ENCODE peak calls at places on chromosomes 2 and 18, in eight cellular contexts. G is K562, Q is HCT116, B is heart left ventricle, U is ovary, J is transverse colon, H is GM12878, D is IMR-90. R is an unnamed sample.
A peak's percentile ranks its signal among the peaks of the same experiment; 100 is the strongest.

GRCh38 chr2:210421916-210422315 is 54.6 kb downstream of the LANCL1 start:
- DNase-seq in U (no peak), J (no peak), B (no peak), Q (no peak), H (no peak), D (peak; percentile 16), G (no peak), R (no peak)

GRCh38 chr18:56003009-56003408 is 415.0 kb upstream of the TCF4 start:
- DNase-seq in Q (no peak), D (no peak), J (no peak), B (no peak), H (no peak), G (no peak), U (no peak), R (no peak)

GRCh38 chr18:23162473-23162872 is 27.2 kb downstream of the CABLES1 start:
- DNase-seq in H (no peak), B (no peak), D (no peak), J (no peak), Q (no peak), G (no peak), U (no peak), R (no peak)

GRCh38 chr2:190948671-190949070 is 65.3 kb downstream of the STAT1 start:
- DNase-seq in B (no peak), J (no peak), D (peak; percentile 49), U (no peak), Q (peak; percentile 56), G (no peak), H (no peak), R (no peak)

GRCh38 chr2:157777425-157777824 is 98.7 kb downstream of the ACVR1 start:
- DNase-seq in D (peak; percentile 69), U (peak; percentile 71), G (peak; percentile 70), J (peak; percentile 41), H (no peak), B (peak; percentile 32), Q (peak; percentile 28), R (no peak)

GRCh38 chr2:190843874-190844699 is 36.5 kb upstream of the GLS start:
- DNase-seq in J (no peak), Q (peak; percentile 85), H (peak; percentile 16), D (peak; percentile 69), U (no peak), G (no peak), B (no peak), R (no peak)

GRCh38 chr2:80259292-80259691 is 45.3 kb downstream of the LRRTM1 start:
- DNase-seq in H (no peak), B (no peak), D (no peak), U (no peak), Q (no peak), G (no peak), J (no peak), R (no peak)

GRCh38 chr2:10097352-10098148 is 17.3 kb upstream of the CYS1 start:
- DNase-seq in Q (no peak), J (peak; percentile 75), D (peak; percentile 43), G (peak; percentile 85), U (peak; percentile 66), H (no peak), B (peak; percentile 61), R (no peak)

GRCh38 chr2:151560289-151560688 is 150.6 kb downstream of the RIF1 start:
- DNase-seq in G (no peak), J (no peak), B (peak; percentile 43), D (peak; percentile 33), Q (no peak), H (no peak), U (no peak), R (peak; percentile 88)

GRCh38 chr18:57801379-57802165 is 1.5 kb downstream of the ATP8B1 start:
- DNase-seq in H (no peak), B (peak; percentile 27), J (no peak), U (no peak), Q (no peak), G (no peak), D (no peak), R (no peak)

GRCh38 chr18:61992285-61992684 is 99.5 kb upstream of the RNF152 start:
- DNase-seq in D (peak; percentile 82), Q (peak; percentile 35), G (no peak), B (no peak), H (no peak), J (no peak), U (no peak), R (no peak)

GRCh38 chr2:134178109-134178877 is 75.6 kb upstream of the MGAT5 start:
- DNase-seq in J (no peak), H (no peak), U (no peak), D (peak; percentile 11), Q (no peak), G (no peak), B (no peak), R (no peak)

GRCh38 chr2:134185639-134186038 is 68.2 kb upstream of the MGAT5 start:
- DNase-seq in B (no peak), J (no peak), H (no peak), G (no peak), U (no peak), D (no peak), Q (no peak), R (no peak)

GRCh38 chr2:134189009-134189717 is 64.7 kb upstream of the MGAT5 start:
- DNase-seq in D (peak; percentile 72), B (no peak), G (no peak), U (no peak), H (no peak), J (peak; percentile 32), Q (peak; percentile 13), R (no peak)

GRCh38 chr2:134181219-134181618 is 72.7 kb upstream of the MGAT5 start:
- DNase-seq in J (peak; percentile 44), U (no peak), G (no peak), H (peak; percentile 49), D (no peak), B (no peak), Q (no peak), R (no peak)

DNA sequence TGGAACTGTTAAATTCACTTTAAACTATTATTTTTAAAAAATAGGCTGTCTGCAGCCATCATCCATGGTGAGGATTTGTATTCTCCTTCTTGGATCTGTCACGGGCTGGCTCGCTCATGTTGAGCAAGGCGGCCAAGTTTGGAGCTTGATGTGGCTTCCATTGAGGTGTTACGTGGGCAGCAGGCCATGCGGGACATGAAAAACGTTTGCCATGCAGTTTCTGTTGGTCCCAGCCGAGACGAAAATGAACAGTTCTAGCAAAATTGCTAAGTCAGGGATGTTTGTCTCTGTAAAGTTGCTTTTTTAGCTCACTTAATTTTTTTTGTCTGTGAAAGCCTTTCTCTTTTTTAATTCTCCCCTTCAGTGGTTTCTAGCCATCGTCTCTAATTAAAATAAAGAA is 70.2 kb upstream of the MGAT5 start:
- DNase-seq in H (no peak), J (no peak), Q (no peak), D (no peak), G (no peak), B (no peak), U (no peak), R (no peak)
- H3K4me1 ChIP-seq in H (peaks cover 15% of the 10 kb centered on the region), J (no peaks in the 10 kb centered on the region), Q (no peaks in the 10 kb centered on the region), D (no peaks in the 10 kb centered on the region), G (no peaks in the 10 kb centered on the region), B (peaks cover 17% of the 10 kb centered on the region), U (peaks cover 2% of the 10 kb centered on the region), R (peaks cover 7% of the 10 kb centered on the region)

DNA sequence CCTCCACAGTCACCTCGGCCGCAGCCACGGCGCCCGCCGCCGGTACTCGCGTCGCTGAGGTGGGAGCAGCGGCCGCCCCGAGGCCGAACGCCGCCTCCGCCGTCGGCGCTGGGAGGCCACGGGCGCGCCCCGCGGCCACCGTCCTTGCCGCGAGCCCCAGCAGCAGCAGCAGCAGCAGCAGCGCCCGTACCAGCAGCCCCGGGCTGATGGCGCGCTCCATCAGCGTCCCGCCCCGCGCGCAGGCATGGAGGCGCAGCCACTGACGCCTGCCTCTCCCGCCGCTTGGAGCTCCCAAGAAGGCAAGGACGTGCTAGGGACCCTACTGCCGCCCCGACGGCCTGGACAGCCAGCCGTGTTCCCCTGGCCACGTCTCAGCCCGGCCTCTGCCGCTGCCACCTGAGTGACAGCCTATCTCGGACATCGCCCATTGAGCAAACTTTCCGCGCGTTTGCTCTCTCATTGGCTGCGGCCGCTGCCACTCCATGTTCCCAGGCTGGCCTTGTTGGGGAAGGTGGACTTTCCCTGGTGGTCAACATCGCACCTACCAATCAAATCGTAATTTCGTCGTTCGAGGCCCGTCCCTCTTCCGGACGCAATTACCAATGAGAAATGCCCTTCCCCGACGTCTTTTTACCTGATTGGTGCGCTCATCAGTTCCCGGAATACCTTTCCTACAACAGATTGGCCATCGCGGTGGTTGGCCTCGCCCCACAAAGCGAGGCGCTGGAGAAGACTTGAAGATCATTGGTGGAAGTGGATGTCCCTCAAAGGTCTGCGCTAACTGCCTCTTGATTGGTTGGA is at the start of gene EIF2AK3:
- DNase-seq in G (peak; percentile 99), Q (peak; percentile 100), H (peak; percentile 100), D (peak; percentile 100), U (peak; percentile 99), J (peak; percentile 98), B (peak; percentile 100), R (peak; percentile 100)
- TF ChIP-seq POLR2A in G (peak; percentile 73), Q (no peak), H (peak; percentile 93), D (peak; percentile 88), U (peak; percentile 86), J (peak; percentile 98), B (peak; percentile 98), R (peak; percentile 99)

DNA sequence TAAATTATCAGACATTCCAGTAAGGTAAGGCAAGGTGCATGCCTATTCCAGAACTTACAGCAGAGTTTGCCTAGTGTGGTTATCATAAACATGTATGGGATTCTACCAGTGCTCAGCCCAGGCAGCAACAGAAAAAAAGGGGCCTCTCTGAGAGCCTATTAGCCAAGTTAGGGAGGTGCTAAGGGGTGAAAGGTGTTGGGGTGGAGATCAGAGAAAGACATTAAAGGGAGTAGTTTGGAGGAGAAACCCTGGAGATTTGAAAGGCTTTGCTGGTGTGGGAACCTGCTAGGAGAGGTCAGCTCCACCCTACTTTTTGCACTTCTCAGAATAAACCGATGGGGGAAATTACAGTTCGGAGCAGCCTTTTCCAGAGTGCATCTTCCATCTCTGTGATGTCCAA is 2.9 kb downstream of the ARPC2 start:
- DNase-seq in Q (no peak), G (no peak), J (no peak), H (no peak), U (no peak), B (no peak), D (no peak), R (no peak)
- H3K4me3 ChIP-seq in Q (no peak overlapping the region), G (no peak overlapping the region), J (no peak overlapping the region), H (peak overlapping the region; percentile 93), U (no peak overlapping the region), B (peak overlapping the region; percentile 86), D (no peak overlapping the region), R (no peak overlapping the region)

GRCh38 chr18:41323044-41323443 is 632.0 kb upstream of the PIK3C3 start:
- DNase-seq in D (peak; percentile 54), Q (no peak), G (no peak), U (no peak), H (no peak), J (no peak), B (no peak), R (no peak)

GRCh38 chr18:41324934-41325333 is 630.1 kb upstream of the PIK3C3 start:
- DNase-seq in H (no peak), D (peak; percentile 47), Q (no peak), J (no peak), B (no peak), G (no peak), U (no peak), R (no peak)

GRCh38 chr18:41324020-41324791 is 630.8 kb upstream of the PIK3C3 start:
- DNase-seq in H (no peak), Q (no peak), B (no peak), U (no peak), J (no peak), G (no peak), D (peak; percentile 17), R (no peak)

GRCh38 chr18:41331661-41332060 is 623.4 kb upstream of the PIK3C3 start:
- DNase-seq in U (no peak), D (no peak), Q (no peak), H (no peak), B (no peak), G (no peak), J (no peak), R (no peak)

GRCh38 chr18:41326311-41326710 is 628.7 kb upstream of the PIK3C3 start:
- DNase-seq in D (peak; percentile 68), J (no peak), B (no peak), U (no peak), G (no peak), H (no peak), Q (no peak), R (no peak)
- H3K4me1 ChIP-seq in D (peaks cover 3% of the 10 kb centered on the region), J (no peaks in the 10 kb centered on the region), B (no peaks in the 10 kb centered on the region), U (no peaks in the 10 kb centered on the region), G (no peaks in the 10 kb centered on the region), H (no peaks in the 10 kb centered on the region), Q (no peaks in the 10 kb centered on the region), R (no peaks in the 10 kb centered on the region)